ENCODE peak calls at places on chromosome 4, in four cellular contexts. V, C, A and Y are unnamed samples.

GRCh38 chr4:115360441-115360840 is 247.0 kb upstream of the NDST4 start:
- DNase-seq in V (no peak), C (peak; percentile 19), A (no peak), Y (no peak)

GRCh38 chr4:142840516-142841123 is 5.5 kb downstream of the INPP4B start:
- DNase-seq in V (no peak), C (peak; percentile 25), A (no peak), Y (no peak)

GRCh38 chr4:20313237-20314030 is 61.7 kb downstream of the SLIT2 start:
- DNase-seq in V (no peak), C (no peak), A (no peak), Y (no peak)

GRCh38 chr4:137677851-137678250 is 145.6 kb upstream of the PCDH18 start:
- DNase-seq in V (no peak), C (peak; percentile 75), A (no peak), Y (no peak)

GRCh38 chr4:173235050-173235449 is 66.4 kb downstream of the GALNT7 start:
- DNase-seq in V (no peak), C (no peak), A (peak; percentile 63), Y (no peak)

GRCh38 chr4:6235901-6236625 is 33.6 kb upstream of the WFS1 start:
- DNase-seq in V (no peak), C (no peak), A (peak; percentile 8), Y (no peak)

GRCh38 chr4:40515398-40516293 is 114.0 kb downstream of the RBM47 start:
- DNase-seq in V (peak; percentile 75), C (no peak), A (no peak), Y (no peak)

GRCh38 chr4:3420606-3420955 is 21.2 kb upstream of the HGFAC start:
- DNase-seq in V (no peak), C (no peak), A (no peak), Y (no peak)

GRCh38 chr4:145852256-145852839 is 86.3 kb downstream of the ZNF827 start:
- DNase-seq in V (no peak), C (no peak), A (no peak), Y (no peak)
- H3K27ac ChIP-seq in V (no peak overlapping the region), C (no peak overlapping the region), A (no peak overlapping the region), Y (peak overlapping the region; percentile 0)

DNA sequence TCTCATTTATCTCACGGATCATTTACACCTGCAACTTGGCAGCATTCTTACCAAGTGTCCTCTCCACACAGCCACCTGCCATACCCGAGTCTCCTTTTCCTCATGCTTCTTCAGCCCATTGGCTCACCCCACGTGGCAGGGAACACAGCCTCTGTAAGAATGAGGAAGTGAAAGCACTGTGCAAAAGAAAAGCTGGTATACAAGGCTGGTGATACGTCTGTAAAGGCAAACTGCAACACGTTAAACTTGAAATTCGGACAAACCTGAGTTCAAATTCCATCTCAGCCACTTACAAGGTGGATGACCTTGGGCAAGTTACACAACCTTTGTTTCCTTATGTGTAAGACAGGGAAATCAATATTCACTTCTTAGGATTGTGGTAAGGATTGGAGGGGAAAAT is 164.0 kb upstream of the RASGEF1B start:
- DNase-seq in V (peak; percentile 78), C (no peak), A (peak; percentile 69), Y (peak; percentile 16)
- H3K4me3 ChIP-seq in V (no peak overlapping the region), C (no peak overlapping the region), A (no peak overlapping the region), Y (no peak overlapping the region)

GRCh38 chr4:67087897-67088296 is 457.4 kb downstream of the CENPC start:
- DNase-seq in V (no peak), C (no peak), A (no peak), Y (peak; percentile 45)
- TF ChIP-seq CTCF in V (peak; percentile 70), C (peak; percentile 23), A (peak; percentile 12), Y (peak; percentile 60)

GRCh38 chr4:42653606-42654560 is 3.0 kb downstream of the ATP8A1 start:
- DNase-seq in V (no peak), C (peak; percentile 8), A (no peak), Y (no peak)
- H3K27ac ChIP-seq in V (no peak overlapping the region), C (no peak overlapping the region), A (no peak overlapping the region), Y (peak overlapping the region; percentile 97)

GRCh38 chr4:47704693-47705325 is 133.1 kb downstream of the CORIN start:
- DNase-seq in V (no peak), C (no peak), A (no peak), Y (peak; percentile 46)
- H3K4me3 ChIP-seq in V (no peak overlapping the region), C (no peak overlapping the region), A (no peak overlapping the region), Y (no peak overlapping the region)